ENCODE peak calls at places on chromosomes 6 and 20, in eight cellular contexts. D is GM12865, F is body of pancreas, Y is psoas muscle, I is PC-3, S is tibial nerve, E is heart right ventricle, H is hepatocyte. W is an unnamed sample.

GRCh38 chr6:82240191-82240590 is 7.4 kb downstream of the IBTK start:
- DNase-seq in D (no peak), F (no peak), Y (no peak), I (no peak), S (no peak), E (no peak), H (no peak), W (no peak)

GRCh38 chr20:56171087-56172012 is 77.2 kb upstream of the MC3R start:
- DNase-seq in D (no peak), F (no peak), Y (no peak), I (peak), S (no peak), E (no peak), H (peak), W (peak)

GRCh38 chr20:496126-496696 is 33.9 kb upstream of the TBC1D20 start:
- DNase-seq in D (no peak), F (peak), Y (no peak), I (peak), S (no peak), E (no peak), H (no peak), W (peak)

GRCh38 chr6:143023695-143024094 is 37.0 kb upstream of the AIG1 start:
- DNase-seq in D (no peak), F (no peak), Y (no peak), I (no peak), S (no peak), E (no peak), H (no peak), W (no peak)

GRCh38 chr6:113281014-113281810 is 575.9 kb upstream of the MARCKS start:
- DNase-seq in D (peak), F (no peak), Y (no peak), I (no peak), S (no peak), E (no peak), H (no peak), W (peak)

GRCh38 chr20:56981301-56981700 is 285.1 kb downstream of the BMP7 start:
- DNase-seq in D (no peak), F (no peak), Y (no peak), I (no peak), S (no peak), E (no peak), H (no peak), W (peak)

GRCh38 chr6:134416501-134417154 is 98.7 kb upstream of the SGK1 start:
- DNase-seq in D (no peak), F (no peak), Y (no peak), I (no peak), S (no peak), E (no peak), H (no peak), W (peak)

GRCh38 chr6:46042355-46042999 is 26.8 kb upstream of the CLIC5 start:
- DNase-seq in D (peak), F (peak), Y (no peak), I (peak), S (no peak), E (no peak), H (peak), W (peak)

GRCh38 chr6:41442800-41443501 is 103.2 kb upstream of the FOXP4 start:
- DNase-seq in D (no peak), F (peak), Y (peak), I (no peak), S (peak), E (peak), H (peak), W (peak)

GRCh38 chr6:153503810-153504209 is 372.7 kb upstream of the RGS17 start:
- DNase-seq in D (peak), F (no peak), Y (no peak), I (peak), S (no peak), E (no peak), H (no peak), W (no peak)

GRCh38 chr6:137967689-137968467 is 100.8 kb downstream of the TNFAIP3 start:
- DNase-seq in D (no peak), F (no peak), Y (no peak), I (no peak), S (no peak), E (no peak), H (no peak), W (peak)

GRCh38 chr20:3255728-3256127 is 16.7 kb upstream of the SLC4A11 start:
- DNase-seq in D (no peak), F (no peak), Y (no peak), I (no peak), S (no peak), E (no peak), H (no peak), W (no peak)

GRCh38 chr6:39193201-39193791 is 36.0 kb downstream of the KCNK5 start:
- DNase-seq in D (no peak), F (no peak), Y (no peak), I (no peak), S (no peak), E (no peak), H (no peak), W (no peak)

GRCh38 chr20:45612314-45612713 is 17.2 kb upstream of the WFDC10A start:
- DNase-seq in D (no peak), F (no peak), Y (no peak), I (no peak), S (no peak), E (no peak), H (no peak), W (no peak)

GRCh38 chr6:134315189-134315588 is 2.7 kb downstream of the SGK1 start:
- DNase-seq in D (no peak), F (no peak), Y (no peak), I (no peak), S (no peak), E (no peak), H (no peak), W (no peak)

GRCh38 chr20:10430000-10430466 is 4.0 kb downstream of the MKKS start:
- DNase-seq in D (no peak), F (no peak), Y (no peak), I (peak), S (no peak), E (no peak), H (no peak), W (no peak)

GRCh38 chr6:30752164-30752927 is 8.0 kb upstream of the IER3 start:
- DNase-seq in D (no peak), F (peak), Y (peak), I (peak), S (peak), E (peak), H (peak), W (peak)
- TF ChIP-seq CTCF in D (no peak), F (no peak), Y (no peak), I (peak), S (no peak), E (peak), H (no peak), W (no peak)

DNA sequence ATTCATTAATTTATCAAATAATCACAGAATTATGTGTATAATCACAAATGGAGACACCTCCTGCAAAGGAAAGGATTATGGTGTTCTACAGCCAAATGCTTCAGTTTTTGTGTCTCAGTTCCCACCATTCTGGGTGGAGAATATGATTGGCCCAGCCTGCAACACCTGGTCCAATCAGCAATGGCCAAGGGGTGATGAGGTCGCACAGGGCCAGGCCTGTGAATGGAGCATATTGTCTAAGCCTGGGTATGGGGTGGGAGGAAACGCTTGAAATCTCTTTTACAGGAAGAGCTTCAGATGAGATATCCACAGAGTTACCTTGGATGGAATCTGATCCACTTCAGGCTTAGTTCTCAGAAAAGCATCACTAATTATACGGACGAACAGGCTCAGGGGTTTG is 271.6 kb downstream of the DHX35 start:
- DNase-seq in D (no peak), F (no peak), Y (no peak), I (no peak), S (no peak), E (no peak), H (no peak), W (no peak)
- H3K4me3 ChIP-seq in D (no peak), F (no peak), Y (no peak), I (no peak), S (no peak), E (no peak), H (no peak), W (no peak)

DNA sequence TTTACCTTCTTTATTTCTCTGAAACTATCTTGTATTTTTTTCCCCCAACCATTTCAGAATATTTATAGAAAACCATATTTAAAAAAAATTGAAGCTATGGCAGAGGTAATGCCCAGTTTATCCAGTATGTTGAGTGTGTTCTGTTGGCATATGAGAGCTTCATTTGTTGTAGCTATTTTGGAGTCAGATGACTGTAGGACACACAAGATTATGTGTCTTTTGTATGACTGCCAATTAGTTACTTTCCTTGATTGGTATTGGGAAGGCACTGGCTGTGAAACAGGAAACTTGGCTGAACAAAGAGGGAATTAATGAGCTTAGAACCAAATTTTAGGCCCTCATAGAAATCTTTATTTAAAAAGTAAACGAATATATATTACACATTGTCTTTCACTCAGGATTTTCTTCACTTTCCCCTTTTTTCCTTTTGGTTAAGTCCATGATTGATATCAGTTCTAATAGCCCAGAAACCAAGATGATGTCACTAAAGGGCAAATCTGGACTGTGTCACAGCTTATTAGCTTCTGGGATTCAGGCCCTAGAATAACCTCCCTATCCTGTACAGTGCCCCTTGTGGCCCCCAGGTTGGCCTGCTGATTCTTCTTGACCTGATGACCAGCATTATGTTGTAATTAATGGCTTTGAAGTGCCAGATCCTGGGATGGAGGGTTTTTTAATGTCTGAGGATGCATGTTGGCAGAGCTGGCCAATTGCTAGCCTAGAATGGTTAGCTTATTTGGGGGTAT is 10.1 kb downstream of the CDC5L start:
- DNase-seq in D (no peak), F (no peak), Y (no peak), I (no peak), S (no peak), E (no peak), H (no peak), W (no peak)
- TF ChIP-seq CTCF in D (peak), F (no peak), Y (no peak), I (peak), S (no peak), E (no peak), H (no peak), W (no peak)

GRCh38 chr6:121335111-121336008 is 1.1 kb upstream of the TBC1D32 start:
- DNase-seq in D (no peak), F (no peak), Y (no peak), I (no peak), S (no peak), E (no peak), H (no peak), W (no peak)
- H3K4me3 ChIP-seq in D (peak), F (peak), Y (peak), I (peak), S (peak), E (peak), H (peak), W (peak)

GRCh38 chr6:56311086-56311485 is 63.7 kb upstream of the COL21A1 start:
- DNase-seq in D (no peak), F (no peak), Y (no peak), I (no peak), S (no peak), E (no peak), H (no peak), W (no peak)

GRCh38 chr6:56318851-56319250 is 71.5 kb upstream of the COL21A1 start:
- DNase-seq in D (no peak), F (no peak), Y (no peak), I (no peak), S (no peak), E (no peak), H (no peak), W (no peak)

GRCh38 chr6:56312049-56312448 is 64.7 kb upstream of the COL21A1 start:
- DNase-seq in D (no peak), F (no peak), Y (no peak), I (no peak), S (no peak), E (no peak), H (no peak), W (no peak)

GRCh38 chr6:56311525-56311924 is 64.1 kb upstream of the COL21A1 start:
- DNase-seq in D (no peak), F (no peak), Y (no peak), I (no peak), S (no peak), E (no peak), H (no peak), W (no peak)

GRCh38 chr6:56314683-56315523 is 67.5 kb upstream of the COL21A1 start:
- DNase-seq in D (peak), F (peak), Y (no peak), I (peak), S (no peak), E (no peak), H (peak), W (peak)
- TF ChIP-seq CTCF in D (peak), F (peak), Y (peak), I (peak), S (no peak), E (peak), H (peak), W (peak)

GRCh38 chr20:47334022-47334551 is 22.4 kb downstream of the ZMYND8 start:
- DNase-seq in D (no peak), F (no peak), Y (peak), I (peak), S (no peak), E (no peak), H (peak), W (peak)
- H3K4me3 ChIP-seq in D (no peak), F (no peak), Y (peak), I (peak), S (no peak), E (no peak), H (no peak), W (peak)

GRCh38 chr6:149898966-149899365 is 1.1 kb upstream of the RAET1E start:
- DNase-seq in D (no peak), F (no peak), Y (no peak), I (no peak), S (no peak), E (no peak), H (no peak), W (no peak)

GRCh38 chr6:149899486-149899885 is 1.6 kb upstream of the RAET1E start:
- DNase-seq in D (no peak), F (no peak), Y (no peak), I (no peak), S (no peak), E (no peak), H (no peak), W (no peak)

GRCh38 chr6:149897015-149897697 is 757 bp downstream of the RAET1E start:
- DNase-seq in D (no peak), F (peak), Y (peak), I (peak), S (peak), E (peak), H (no peak), W (peak)

GRCh38 chr6:149896491-149896890 is 1.4 kb downstream of the RAET1E start:
- DNase-seq in D (no peak), F (no peak), Y (no peak), I (peak), S (no peak), E (no peak), H (no peak), W (peak)

DNA sequence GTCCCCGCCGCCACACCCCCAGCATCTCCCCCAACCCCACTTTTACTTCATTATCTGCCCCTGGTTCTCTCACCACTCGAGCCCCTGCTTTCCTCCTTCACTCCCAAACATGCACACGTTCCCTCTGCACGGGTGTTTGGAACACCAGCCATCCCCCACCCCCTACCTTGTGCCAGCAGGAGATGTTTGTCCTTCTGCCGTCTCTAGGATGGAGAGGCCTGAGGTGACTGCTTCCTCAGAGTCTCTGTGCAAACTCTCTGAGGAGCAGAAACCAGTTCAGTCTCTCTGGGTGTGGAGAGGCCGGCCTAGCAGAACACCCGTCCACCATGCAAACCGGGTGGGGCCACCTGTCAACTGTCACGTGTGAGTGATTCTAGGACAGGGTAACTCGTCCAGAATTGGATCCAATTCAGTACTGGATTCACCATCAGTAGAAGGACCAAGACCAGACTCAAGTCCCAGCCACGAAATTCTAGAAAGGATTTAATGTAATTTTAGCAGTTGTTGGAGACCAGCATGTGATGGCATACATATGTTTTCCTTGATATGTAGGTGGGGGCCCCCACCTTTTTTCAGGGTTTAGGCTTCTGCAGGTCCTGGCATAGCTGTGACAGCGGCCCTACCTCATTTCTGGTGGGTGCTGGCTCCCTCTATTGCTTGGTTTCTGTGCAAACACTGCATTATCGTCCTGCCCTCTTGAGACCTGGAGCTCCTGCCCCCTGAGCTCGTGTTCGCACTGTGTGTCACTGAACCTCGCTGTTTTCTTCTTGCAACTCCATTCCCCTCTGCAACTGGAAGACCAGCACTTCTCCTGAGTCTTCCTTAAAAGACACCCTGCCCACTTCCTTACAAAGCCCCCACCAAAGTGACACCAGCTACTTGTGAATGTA is at the start of gene RAET1E:
- DNase-seq in D (no peak), F (no peak), Y (no peak), I (no peak), S (no peak), E (no peak), H (no peak), W (no peak)
- TF ChIP-seq CTCF in D (no peak), F (no peak), Y (no peak), I (peak), S (no peak), E (no peak), H (peak), W (no peak)

GRCh38 chr6:14638932-14639875 is 521.6 kb downstream of the CD83 start:
- DNase-seq in D (peak), F (no peak), Y (peak), I (peak), S (no peak), E (peak), H (peak), W (peak)

GRCh38 chr6:14635933-14636599 is 518.5 kb downstream of the CD83 start:
- DNase-seq in D (peak), F (no peak), Y (no peak), I (no peak), S (no peak), E (no peak), H (no peak), W (no peak)

GRCh38 chr6:14640631-14641030 is 523.1 kb downstream of the CD83 start:
- DNase-seq in D (no peak), F (no peak), Y (no peak), I (no peak), S (no peak), E (no peak), H (no peak), W (no peak)

GRCh38 chr6:14639983-14640599 is 522.5 kb downstream of the CD83 start:
- DNase-seq in D (no peak), F (no peak), Y (no peak), I (no peak), S (no peak), E (no peak), H (no peak), W (no peak)

DNA sequence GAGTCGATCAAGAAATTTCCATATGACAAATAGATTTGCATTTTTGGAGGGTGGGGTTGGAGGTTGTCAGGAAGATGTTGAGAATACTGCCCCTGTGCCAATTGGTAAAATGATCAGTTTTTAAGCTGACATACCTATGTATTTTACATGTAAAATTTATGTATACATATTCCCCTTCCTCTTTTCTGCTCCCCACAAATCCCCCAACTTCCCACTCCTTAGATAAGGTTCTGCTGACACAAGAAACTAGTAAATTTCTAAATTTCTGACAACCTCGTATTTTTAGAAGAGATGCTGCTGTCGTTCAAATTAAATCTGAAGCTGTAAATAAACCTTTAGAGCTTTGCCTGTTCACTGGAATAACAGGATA is 521.0 kb downstream of the CD83 start:
- DNase-seq in D (no peak), F (no peak), Y (no peak), I (no peak), S (no peak), E (no peak), H (no peak), W (no peak)
- H3K4me3 ChIP-seq in D (no peak), F (no peak), Y (peak), I (peak), S (no peak), E (no peak), H (no peak), W (no peak)

GRCh38 chr6:24549158-24549557 is 54.4 kb downstream of the ALDH5A1 start:
- DNase-seq in D (no peak), F (no peak), Y (no peak), I (no peak), S (no peak), E (no peak), H (no peak), W (no peak)
- TF ChIP-seq CTCF in D (no peak), F (no peak), Y (no peak), I (no peak), S (no peak), E (no peak), H (no peak), W (no peak)

GRCh38 chr6:34513628-34514027 is 42.5 kb downstream of the SPDEF start:
- DNase-seq in D (no peak), F (no peak), Y (no peak), I (no peak), S (no peak), E (no peak), H (no peak), W (no peak)
- H3K4me3 ChIP-seq in D (no peak), F (no peak), Y (no peak), I (no peak), S (no peak), E (no peak), H (no peak), W (no peak)

W was measured in fibroblast of villous mesenchyme.